ENCODE peak calls at places on chromosome 13, in four cellular contexts. J, W, D and M are unnamed samples.

GRCh38 chr13:27011661-27012060 is 159.9 kb downstream of the USP12 start:
- DNase-seq in J (no peak), W (no peak), D (peak; percentile 19), M (peak; percentile 19)

GRCh38 chr13:66899955-66900354 is 330.2 kb downstream of the PCDH9 start:
- DNase-seq in J (peak; percentile 5), W (peak; percentile 69), D (no peak), M (no peak)

GRCh38 chr13:67355791-67356190 is 125.7 kb upstream of the PCDH9 start:
- DNase-seq in J (no peak), W (no peak), D (no peak), M (no peak)

GRCh38 chr13:113209880-113210421 is 538 bp downstream of the CUL4A start:
- DNase-seq in J (peak; percentile 55), W (peak; percentile 83), D (peak; percentile 76), M (peak; percentile 72)

GRCh38 chr13:98548230-98548629 is 28.7 kb downstream of the STK24 start:
- DNase-seq in J (peak; percentile 42), W (no peak), D (no peak), M (no peak)

GRCh38 chr13:76489299-76489698 is 396.9 kb downstream of the KCTD12 start:
- DNase-seq in J (no peak), W (no peak), D (no peak), M (no peak)

GRCh38 chr13:36418022-36418805 is 14.1 kb upstream of the CCNA1 start:
- DNase-seq in J (peak; percentile 58), W (peak; percentile 94), D (no peak), M (no peak)

GRCh38 chr13:48817166-48817802 is 158.4 kb upstream of the FNDC3A start:
- DNase-seq in J (no peak), W (no peak), D (no peak), M (no peak)

GRCh38 chr13:83450586-83450985 is 431.7 kb downstream of the SLITRK1 start:
- DNase-seq in J (no peak), W (peak; percentile 42), D (no peak), M (no peak)

GRCh38 chr13:59780058-59780457 is 383.7 kb downstream of the DIAPH3 start:
- DNase-seq in J (peak; percentile 59), W (no peak), D (no peak), M (no peak)

GRCh38 chr13:113537909-113538688 is 46.5 kb upstream of the TFDP1 start:
- DNase-seq in J (no peak), W (no peak), D (no peak), M (no peak)

GRCh38 chr13:49454388-49455015 is 10.4 kb downstream of the SETDB2 start:
- DNase-seq in J (peak; percentile 88), W (no peak), D (no peak), M (no peak)

GRCh38 chr13:101875091-101875490 is 422.6 kb downstream of the ITGBL1 start:
- DNase-seq in J (no peak), W (no peak), D (no peak), M (no peak)

GRCh38 chr13:29693297-29693945 is 97.9 kb upstream of the SLC7A1 start:
- DNase-seq in J (no peak), W (no peak), D (no peak), M (no peak)

GRCh38 chr13:101514695-101515275 is 62.3 kb downstream of the ITGBL1 start:
- DNase-seq in J (peak; percentile 68), W (peak; percentile 56), D (no peak), M (no peak)

GRCh38 chr13:42190529-42190928 is 81.4 kb upstream of the AKAP11 start:
- DNase-seq in J (no peak), W (no peak), D (no peak), M (no peak)
- H4K5ac ChIP-seq in J (no peak overlapping the region), W (no peak overlapping the region), D (no peak overlapping the region), M (no peak overlapping the region)

GRCh38 chr13:23760000-23760399 is 129.2 kb downstream of the MIPEP start:
- DNase-seq in J (no peak), W (no peak), D (no peak), M (no peak)

GRCh38 chr13:23755040-23755439 is 134.2 kb downstream of the MIPEP start:
- DNase-seq in J (no peak), W (no peak), D (no peak), M (no peak)

GRCh38 chr13:23754506-23754905 is 134.7 kb downstream of the MIPEP start:
- DNase-seq in J (peak; percentile 52), W (no peak), D (no peak), M (no peak)

GRCh38 chr13:23763328-23763727 is 125.9 kb downstream of the MIPEP start:
- DNase-seq in J (no peak), W (no peak), D (no peak), M (no peak)

DNA sequence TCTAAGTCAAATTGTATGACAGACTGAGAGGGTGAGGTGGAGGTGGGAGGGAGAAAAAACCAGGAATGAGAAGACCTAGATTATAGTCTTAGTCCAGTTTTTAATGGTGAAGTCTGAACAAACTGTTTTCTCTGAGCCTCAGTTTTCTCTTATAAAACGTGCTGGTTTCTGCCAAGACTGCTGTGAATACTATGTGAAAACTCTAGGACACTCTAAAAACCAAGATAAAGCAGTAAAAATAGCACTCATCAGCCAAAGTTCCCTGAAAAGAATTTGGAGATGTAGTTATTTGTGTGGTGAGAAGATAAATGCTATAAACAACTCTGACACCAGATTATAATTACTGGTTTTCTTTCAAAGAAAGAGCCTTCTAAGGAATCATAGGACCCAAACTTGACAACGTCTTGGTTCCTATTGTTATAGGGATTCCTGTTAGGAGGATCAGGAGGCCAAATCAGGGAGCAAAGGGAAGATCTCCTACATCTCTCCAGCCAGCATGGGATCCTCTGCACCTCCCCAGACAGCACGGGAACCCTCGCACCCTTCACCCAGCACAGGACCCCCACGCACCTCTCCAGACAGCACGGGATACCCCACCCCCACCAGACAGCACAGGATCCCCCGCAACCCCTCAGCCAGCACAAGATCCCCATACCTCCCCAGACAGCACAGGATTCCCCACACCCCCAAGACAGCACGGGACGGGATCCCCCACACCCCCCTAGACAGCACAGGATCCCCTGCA is 130.2 kb downstream of the MIPEP start:
- DNase-seq in J (no peak), W (no peak), D (no peak), M (no peak)
- H2BK120ac ChIP-seq in J (peak overlapping the region; percentile 10), W (no peak overlapping the region), D (no peak overlapping the region), M (no peak overlapping the region)

GRCh38 chr13:78491978-78492377 is 111.4 kb downstream of the POU4F1 start:
- DNase-seq in J (no peak), W (no peak), D (no peak), M (no peak)

GRCh38 chr13:78487707-78488106 is 115.6 kb downstream of the POU4F1 start:
- DNase-seq in J (no peak), W (no peak), D (no peak), M (no peak)
- H4K5ac ChIP-seq in J (no peak overlapping the region), W (no peak overlapping the region), D (no peak overlapping the region), M (no peak overlapping the region)

GRCh38 chr13:40404407-40404806 is 262.0 kb downstream of the FOXO1 start:
- DNase-seq in J (no peak), W (no peak), D (no peak), M (no peak)
- H2BK120ac ChIP-seq in J (peak overlapping the region; percentile 21), W (no peak overlapping the region), D (no peak overlapping the region), M (no peak overlapping the region)

DNA sequence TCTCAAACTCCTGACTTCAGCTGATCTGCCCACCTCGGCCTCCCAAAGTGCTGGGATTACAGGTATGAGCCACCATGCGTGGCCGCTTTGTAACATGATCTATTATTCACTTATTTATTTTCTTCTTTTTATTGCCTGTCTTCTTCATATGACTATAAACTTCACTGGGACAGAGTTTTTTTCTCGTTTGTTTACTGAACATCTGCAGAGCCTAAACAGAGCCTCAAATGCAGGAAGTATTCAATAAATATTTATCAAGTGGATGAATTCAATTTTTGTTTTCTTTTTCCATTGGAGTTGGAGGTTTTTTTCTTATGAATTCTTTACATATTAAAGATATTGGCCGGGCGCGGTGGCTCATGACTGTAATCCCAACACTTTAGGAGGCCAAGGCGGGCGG is 54.7 kb downstream of the SKA3 start:
- DNase-seq in J (no peak), W (no peak), D (no peak), M (no peak)
- H4K5ac ChIP-seq in J (no peak overlapping the region), W (no peak overlapping the region), D (no peak overlapping the region), M (no peak overlapping the region)

GRCh38 chr13:110303644-110304043 is 3.3 kb downstream of the COL4A1 start:
- DNase-seq in J (no peak), W (no peak), D (no peak), M (no peak)

GRCh38 chr13:110301606-110302131 is 5.3 kb downstream of the COL4A1 start:
- DNase-seq in J (peak; percentile 90), W (peak; percentile 72), D (no peak), M (no peak)

GRCh38 chr13:110302986-110303385 is 4.0 kb downstream of the COL4A1 start:
- DNase-seq in J (no peak), W (no peak), D (no peak), M (no peak)

GRCh38 chr13:110301083-110301482 is 5.9 kb downstream of the COL4A1 start:
- DNase-seq in J (no peak), W (no peak), D (no peak), M (no peak)

DNA sequence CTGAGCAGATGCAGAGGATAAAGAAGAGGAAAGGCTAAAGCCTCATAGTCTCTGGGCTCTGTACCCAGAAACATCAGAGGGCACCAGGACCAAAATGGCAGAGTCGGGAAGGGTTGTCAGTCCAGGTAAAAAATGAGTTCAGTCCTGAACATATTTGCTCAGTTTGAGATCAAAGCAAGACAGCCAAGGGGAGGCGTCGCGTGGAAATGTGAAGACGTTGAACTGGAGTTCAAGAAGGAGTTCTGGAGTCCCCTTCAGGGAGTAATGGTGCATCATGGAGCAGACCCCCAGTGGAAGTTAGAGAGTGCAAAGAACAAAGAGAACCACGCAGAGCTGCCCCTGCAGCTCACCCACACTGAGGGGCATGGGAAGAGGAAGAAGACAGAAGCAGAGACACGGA is 4.8 kb downstream of the COL4A1 start:
- DNase-seq in J (no peak), W (no peak), D (no peak), M (no peak)
- H2BK120ac ChIP-seq in J (peak overlapping the region; percentile 73), W (no peak overlapping the region), D (no peak overlapping the region), M (no peak overlapping the region)

GRCh38 chr13:33796095-33796494 is 21.9 kb upstream of the RFC3 start:
- DNase-seq in J (no peak), W (no peak), D (no peak), M (no peak)

GRCh38 chr13:33798023-33798422 is 19.9 kb upstream of the RFC3 start:
- DNase-seq in J (no peak), W (no peak), D (no peak), M (no peak)

GRCh38 chr13:33799950-33800592 is 17.9 kb upstream of the RFC3 start:
- DNase-seq in J (peak; percentile 46), W (peak; percentile 26), D (no peak), M (no peak)

GRCh38 chr13:33797622-33798021 is 20.3 kb upstream of the RFC3 start:
- DNase-seq in J (no peak), W (no peak), D (no peak), M (no peak)

DNA sequence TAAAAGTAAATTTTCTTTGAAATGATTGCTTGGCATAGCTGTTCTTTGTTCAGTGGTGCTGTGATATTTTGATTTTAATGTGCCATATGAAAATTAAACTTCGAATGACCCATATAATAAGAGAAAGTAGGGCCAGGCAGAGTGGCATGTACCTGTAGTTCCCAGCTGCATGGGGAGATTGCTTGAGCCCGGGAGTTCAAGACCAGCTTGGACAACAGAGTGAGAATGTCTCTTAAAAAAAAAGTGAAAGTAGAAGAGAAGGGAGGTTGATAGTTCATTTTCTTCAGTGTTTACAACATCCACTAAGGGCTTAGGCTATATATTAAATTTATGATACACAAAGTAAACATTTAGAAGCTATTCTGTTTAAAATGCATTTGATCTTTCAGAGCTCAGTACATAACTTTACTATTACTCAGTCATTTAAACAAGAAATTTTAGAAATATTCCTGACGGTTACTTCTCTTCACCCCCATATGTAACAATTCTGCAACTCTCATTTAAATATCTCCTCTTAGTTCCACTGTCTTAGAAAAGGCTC is 17.2 kb upstream of the RFC3 start:
- DNase-seq in J (no peak), W (no peak), D (no peak), M (no peak)
- H4K5ac ChIP-seq in J (no peak overlapping the region), W (no peak overlapping the region), D (no peak overlapping the region), M (no peak overlapping the region)

GRCh38 chr13:112141643-112142400 is 74.9 kb downstream of the SOX1 start:
- DNase-seq in J (no peak), W (no peak), D (no peak), M (no peak)
- H2BK120ac ChIP-seq in J (no peak overlapping the region), W (no peak overlapping the region), D (no peak overlapping the region), M (no peak overlapping the region)